ENCODE peak calls at places on chromosomes 5 and 9, in five cellular contexts. X is occipital lobe, Q is AG08395, D is NCI-H2029, H is IMR-90. G is an unnamed sample.

GRCh38 chr5:131609774-131610173 is 25.3 kb downstream of the RAPGEF6 start:
- DNase-seq in X (no peak), D (no peak), Q (no peak), H (peak), G (no peak)

GRCh38 chr5:174511711-174512253 is 212.6 kb upstream of the MSX2 start:
- DNase-seq in H (no peak), X (no peak), D (peak), Q (no peak), G (no peak)

GRCh38 chr9:126650830-126651341 is 37.2 kb downstream of the LMX1B start:
- DNase-seq in D (no peak), X (no peak), Q (no peak), H (no peak), G (no peak)

GRCh38 chr9:136691316-136692189 is 4.3 kb upstream of the AGPAT2 start:
- DNase-seq in Q (no peak), D (peak), X (no peak), H (no peak), G (no peak)

GRCh38 chr5:160165137-160166068 is 46.2 kb upstream of the PWWP2A start:
- DNase-seq in D (peak), X (peak), H (peak), Q (peak), G (peak)

GRCh38 chr5:77679791-77680190 is 41.3 kb upstream of the OTP start:
- DNase-seq in Q (no peak), X (no peak), H (peak), D (no peak), G (no peak)

GRCh38 chr9:17230646-17231045 is 95.8 kb downstream of the CNTLN start:
- DNase-seq in Q (no peak), H (no peak), D (no peak), X (no peak), G (no peak)

GRCh38 chr5:169390265-169390664 is 89.3 kb upstream of the SLIT3 start:
- DNase-seq in X (no peak), H (no peak), Q (no peak), D (no peak), G (no peak)

GRCh38 chr9:131618071-131618479 is 72.8 kb downstream of the PRRT1B start:
- DNase-seq in X (no peak), Q (no peak), D (peak), H (no peak), G (no peak)

GRCh38 chr5:164027738-164028137 is 522.3 kb downstream of the MAT2B start:
- DNase-seq in D (no peak), X (no peak), Q (no peak), H (peak), G (no peak)

GRCh38 chr5:171275822-171276544 is 33.1 kb upstream of the TLX3 start:
- DNase-seq in Q (no peak), X (no peak), H (no peak), D (no peak), G (no peak)

GRCh38 chr5:113321266-113321665 is 113.5 kb downstream of the TSSK1B start:
- DNase-seq in Q (no peak), D (no peak), X (no peak), H (no peak), G (no peak)

GRCh38 chr5:97476852-97477534 is 293.9 kb upstream of the RIOK2 start:
- DNase-seq in X (no peak), H (no peak), D (no peak), Q (no peak), G (no peak)

GRCh38 chr5:137199966-137200365 is 299.2 kb downstream of the SPOCK1 start:
- DNase-seq in D (no peak), H (peak), Q (peak), X (no peak), G (no peak)

GRCh38 chr9:72467766-72468738 is 53.4 kb upstream of the TMC1 start:
- DNase-seq in D (no peak), Q (no peak), H (no peak), X (no peak), G (no peak)

GRCh38 chr5:138138949-138139775 is at the start of gene NME5:
- DNase-seq in Q (peak), X (peak), D (peak), H (peak), G (no peak)

GRCh38 chr9:22279621-22280020 is 167.0 kb upstream of the DMRTA1 start:
- DNase-seq in Q (no peak), X (no peak), H (no peak), D (no peak), G (no peak)

GRCh38 chr5:154486427-154486866 is 8.4 kb upstream of the HAND1 start:
- DNase-seq in X (no peak), H (no peak), D (no peak), Q (no peak), G (peak)

GRCh38 chr5:145937432-145938250 is 1.3 kb downstream of the SH3RF2 start:
- DNase-seq in D (no peak), X (no peak), H (peak), Q (no peak), G (no peak)

GRCh38 chr9:20972684-20973083 is 58.8 kb downstream of the HACD4 start:
- DNase-seq in Q (no peak), H (no peak), X (no peak), D (no peak), G (no peak)

GRCh38 chr5:172731286-172732073 is 39.5 kb downstream of the DUSP1 start:
- DNase-seq in Q (no peak), X (no peak), H (no peak), D (peak), G (peak)

GRCh38 chr5:170315154-170315553 is 17.6 kb upstream of the LCP2 start:
- DNase-seq in Q (no peak), D (no peak), H (no peak), X (peak), G (peak)

GRCh38 chr5:371811-372555 is 50.5 kb downstream of the AHRR start:
- DNase-seq in X (no peak), Q (no peak), H (no peak), D (no peak), G (peak)

GRCh38 chr5:54304031-54304430 is 6.3 kb downstream of the ARL15 start:
- DNase-seq in X (no peak), D (no peak), H (no peak), Q (no peak), G (no peak)

GRCh38 chr9:127214421-127215265 is 49.9 kb upstream of the GARNL3 start:
- DNase-seq in X (no peak), Q (peak), D (peak), H (peak), G (peak)

GRCh38 chr5:146516151-146516475 is at the start of gene GPR151:
- DNase-seq in H (peak), D (no peak), Q (peak), X (no peak), G (no peak)

GRCh38 chr5:55173696-55174101 is 722 bp upstream of the CDC20B start:
- DNase-seq in D (no peak), X (no peak), H (no peak), Q (no peak), G (no peak)

GRCh38 chr5:90709323-90710148 is 150.9 kb downstream of the ADGRV1 start:
- DNase-seq in D (no peak), Q (peak), H (peak), X (no peak), G (no peak)

GRCh38 chr9:89042984-89043383 is 51.7 kb downstream of the S1PR3 start:
- DNase-seq in Q (no peak), X (peak), D (no peak), H (no peak), G (no peak)

GRCh38 chr9:72635197-72635596 is 113.8 kb downstream of the TMC1 start:
- DNase-seq in Q (no peak), D (no peak), H (no peak), X (no peak), G (no peak)

GRCh38 chr9:77679088-77679487 is 31.0 kb upstream of the GNA14 start:
- DNase-seq in H (no peak), Q (no peak), X (no peak), D (peak), G (no peak)

GRCh38 chr5:134468921-134469400 is 56.5 kb upstream of the JADE2 start:
- DNase-seq in Q (no peak), D (no peak), H (no peak), X (no peak), G (peak)

GRCh38 chr9:38335686-38336085 is 56.8 kb upstream of the ALDH1B1 start:
- DNase-seq in H (no peak), X (no peak), D (no peak), Q (no peak), G (no peak)

GRCh38 chr5:132500931-132501628 is 10.5 kb upstream of the IRF1 start:
- DNase-seq in H (peak), X (no peak), Q (peak), D (peak), G (no peak)

GRCh38 chr9:116870566-116870965 is 183.5 kb downstream of the TRIM32 start:
- DNase-seq in Q (no peak), X (no peak), H (no peak), D (no peak), G (no peak)